ENCODE peak calls at places on chromosomes 1 and 21, in six cellular contexts. E, H, B, K, F and J are unnamed samples.

GRCh38 chr1:66313446-66313845 is 220.5 kb upstream of the SGIP1 start:
- DNase-seq in B (no peak), K (no peak), H (no peak), F (no peak), E (peak; percentile 31), J (no peak)

GRCh38 chr1:117312453-117313138 is 54.7 kb upstream of the MAN1A2 start:
- DNase-seq in B (no peak), K (peak; percentile 83), H (peak; percentile 27), F (no peak), E (no peak), J (no peak)

GRCh38 chr1:180167721-180168467 is 13.2 kb downstream of the QSOX1 start:
- DNase-seq in K (peak; percentile 22), B (no peak), F (no peak), H (no peak), E (no peak), J (no peak)

GRCh38 chr1:225533238-225533637 is 105.4 kb upstream of the LBR start:
- DNase-seq in E (no peak), F (no peak), H (no peak), B (no peak), K (peak; percentile 10), J (no peak)

GRCh38 chr21:46099476-46099875 is 1.6 kb downstream of the COL6A2 start:
- DNase-seq in K (peak; percentile 34), F (no peak), E (no peak), H (no peak), B (no peak), J (no peak)

GRCh38 chr1:7045897-7046296 is 260.6 kb downstream of the CAMTA1 start:
- DNase-seq in H (no peak), B (no peak), F (no peak), E (no peak), K (no peak), J (no peak)

GRCh38 chr1:21641967-21642366 is 27.2 kb downstream of the RAP1GAP start:
- DNase-seq in K (no peak), F (no peak), E (no peak), B (no peak), H (no peak), J (no peak)

GRCh38 chr1:230867903-230868735 is at the start of gene C1orf198:
- DNase-seq in F (no peak), B (peak; percentile 79), K (no peak), E (no peak), H (peak; percentile 55), J (peak; percentile 28)

GRCh38 chr1:36856126-36856525 is 178.2 kb downstream of the GRIK3 start:
- DNase-seq in H (no peak), K (no peak), B (no peak), F (no peak), E (no peak), J (no peak)

GRCh38 chr1:204085876-204086275 is 13.0 kb downstream of the SOX13 start:
- DNase-seq in F (no peak), K (no peak), E (no peak), H (no peak), B (no peak), J (no peak)

GRCh38 chr1:20903452-20903851 is 116.3 kb upstream of the HP1BP3 start:
- DNase-seq in K (no peak), H (no peak), F (no peak), B (no peak), E (no peak), J (no peak)

GRCh38 chr21:31667141-31667540 is 7.6 kb downstream of the SOD1 start:
- DNase-seq in B (no peak), K (no peak), E (no peak), F (no peak), H (no peak), J (no peak)

GRCh38 chr21:45639206-45640000 is 4.1 kb upstream of the PCBP3 start:
- DNase-seq in E (no peak), B (no peak), F (no peak), H (no peak), K (no peak), J (no peak)